ENCODE peak calls at places on chromosomes 1 and 21, in ten cellular contexts. L is GM06990; V is dorsolateral prefrontal cortex; M is heart left ventricle; Q is ovary; O is lower lobe of right lung; H is right atrium auricular region; E is thoracic aorta; X is CD8-positive, alpha-beta T cell; Y is Peyer's patch. W is an unnamed sample.
A peak's percentile ranks its signal among the peaks of the same experiment; 100 is the strongest.

GRCh38 chr1:101139130-101139529 is 97.7 kb upstream of the S1PR1 start:
- DNase-seq in L (no peak), V (no peak), M (no peak), Q (no peak), O (no peak), H (no peak), E (no peak), X (no peak), Y (no peak), W (no peak)

GRCh38 chr1:203702130-203702577 is 62.8 kb upstream of the LAX1 start:
- DNase-seq in L (peak; percentile 19), V (peak; percentile 41), M (no peak), Q (peak; percentile 33), O (no peak), H (no peak), E (no peak), X (peak; percentile 52), Y (peak; percentile 68), W (no peak)

GRCh38 chr1:15526021-15526489 is 593 bp upstream of the DNAJC16 start:
- DNase-seq in L (no peak), V (no peak), M (peak; percentile 50), Q (peak; percentile 45), O (no peak), H (no peak), E (no peak), X (peak; percentile 35), Y (peak; percentile 25), W (no peak)

GRCh38 chr1:224454337-224455055 is 19.9 kb upstream of the WDR26 start:
- DNase-seq in L (no peak), V (no peak), M (no peak), Q (no peak), O (no peak), H (no peak), E (no peak), X (no peak), Y (no peak), W (peak; percentile 47)

GRCh38 chr1:93678491-93678890 is 3.1 kb downstream of the BCAR3 start:
- DNase-seq in L (no peak), V (no peak), M (no peak), Q (no peak), O (no peak), H (no peak), E (no peak), X (no peak), Y (no peak), W (no peak)

GRCh38 chr1:218304281-218305039 is 19.4 kb downstream of the RRP15 start:
- DNase-seq in L (no peak), V (no peak), M (peak; percentile 89), Q (no peak), O (no peak), H (no peak), E (no peak), X (no peak), Y (no peak), W (no peak)

GRCh38 chr1:229640455-229640854 is 14.4 kb downstream of the URB2 start:
- DNase-seq in L (no peak), V (no peak), M (peak; percentile 36), Q (no peak), O (no peak), H (no peak), E (no peak), X (no peak), Y (no peak), W (no peak)

GRCh38 chr21:42997053-42997452 is 22.7 kb downstream of the PKNOX1 start:
- DNase-seq in L (no peak), V (peak; percentile 80), M (peak; percentile 64), Q (peak; percentile 64), O (no peak), H (peak; percentile 85), E (no peak), X (no peak), Y (no peak), W (no peak)

GRCh38 chr1:47785561-47786271 is 211.5 kb downstream of the TRABD2B start:
- DNase-seq in L (no peak), V (no peak), M (peak; percentile 64), Q (no peak), O (no peak), H (no peak), E (no peak), X (no peak), Y (no peak), W (no peak)

GRCh38 chr1:36128126-36128904 is 3.3 kb upstream of the COL8A2 start:
- DNase-seq in L (no peak), V (no peak), M (no peak), Q (no peak), O (no peak), H (no peak), E (no peak), X (no peak), Y (no peak), W (no peak)

GRCh38 chr1:25517476-25518394 is 25.7 kb upstream of the LDLRAP1 start:
- DNase-seq in L (no peak), V (no peak), M (no peak), Q (no peak), O (no peak), H (no peak), E (no peak), X (no peak), Y (no peak), W (no peak)

GRCh38 chr1:25109527-25109926 is 122.8 kb downstream of the SYF2 start:
- DNase-seq in L (no peak), V (no peak), M (no peak), Q (no peak), O (no peak), H (no peak), E (no peak), X (peak; percentile 68), Y (no peak), W (no peak)

GRCh38 chr1:226588484-226588883 is 39.9 kb downstream of the STUM start:
- DNase-seq in L (no peak), V (no peak), M (no peak), Q (peak; percentile 60), O (no peak), H (no peak), E (no peak), X (no peak), Y (no peak), W (no peak)

GRCh38 chr1:165543651-165544452 is at the start of gene LRRC52:
- DNase-seq in L (no peak), V (peak; percentile 38), M (peak; percentile 93), Q (no peak), O (peak; percentile 70), H (peak; percentile 74), E (no peak), X (no peak), Y (no peak), W (peak; percentile 59)

GRCh38 chr1:199545780-199546179 is 481.7 kb upstream of the NR5A2 start:
- DNase-seq in L (peak; percentile 9), V (no peak), M (no peak), Q (no peak), O (no peak), H (no peak), E (no peak), X (no peak), Y (no peak), W (no peak)
- TF ChIP-seq CTCF in L (peak; percentile 42), V (no peak), M (no peak), Q (no peak), O (no peak), H (no peak), E (no peak), X (no peak), Y (peak; percentile 31), W (no peak)

DNA sequence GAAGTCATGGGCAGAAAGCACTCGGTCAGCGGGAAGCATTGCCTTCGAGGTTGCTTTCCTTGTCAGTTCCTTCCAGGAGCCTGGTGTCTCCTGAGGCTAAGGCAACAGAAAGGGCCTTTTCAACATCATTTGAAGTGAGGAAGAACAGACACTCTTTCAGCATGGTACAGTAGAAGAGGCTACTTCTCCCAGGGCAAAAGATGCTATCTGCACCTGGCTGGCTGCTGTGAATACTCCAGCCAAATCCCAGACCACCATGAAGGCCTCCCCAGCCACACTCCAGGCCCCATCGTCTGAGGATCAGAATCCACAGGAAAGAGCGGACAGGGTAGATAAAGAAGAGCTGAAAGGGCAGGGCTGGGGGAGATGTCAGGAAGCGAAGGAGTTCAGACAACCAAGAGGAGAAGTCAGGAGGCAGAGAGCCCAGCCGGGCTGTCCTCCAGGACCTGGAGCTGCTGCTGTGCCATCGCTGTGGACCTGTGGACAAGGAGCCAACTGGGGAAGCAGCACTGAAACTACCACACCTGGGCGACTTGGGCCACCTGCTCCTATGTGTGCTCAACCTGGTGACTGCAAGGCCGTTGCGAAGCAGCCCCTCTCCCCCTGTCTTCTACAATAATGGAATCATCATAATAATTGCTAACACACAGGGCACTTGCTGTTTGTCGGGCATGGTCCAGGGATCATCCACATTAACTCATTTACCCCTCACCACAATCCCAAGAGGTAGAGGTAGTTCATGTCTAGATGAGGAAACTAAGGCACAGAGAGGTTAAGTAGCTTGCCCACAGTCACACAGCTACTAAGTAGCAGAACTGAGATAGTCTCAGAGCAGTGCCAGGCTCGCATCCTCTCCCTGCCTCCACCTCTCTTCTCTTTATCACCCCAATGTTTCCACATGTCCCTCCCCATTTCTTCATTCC is 88.0 kb upstream of the ZBTB40 start:
- DNase-seq in L (no peak), V (no peak), M (no peak), Q (no peak), O (peak; percentile 41), H (no peak), E (no peak), X (no peak), Y (no peak), W (no peak)
- H3K27me3 ChIP-seq in L (peaks cover 5% of the 10 kb centered on the region), V (no peaks in the 10 kb centered on the region), M (peaks cover 1% of the 10 kb centered on the region), Q (no peaks in the 10 kb centered on the region), O (peaks cover 20% of the 10 kb centered on the region), H (no peaks in the 10 kb centered on the region), E (no peaks in the 10 kb centered on the region), X (peaks cover 3% of the 10 kb centered on the region), Y (no peaks in the 10 kb centered on the region), W (no peaks in the 10 kb centered on the region)

DNA sequence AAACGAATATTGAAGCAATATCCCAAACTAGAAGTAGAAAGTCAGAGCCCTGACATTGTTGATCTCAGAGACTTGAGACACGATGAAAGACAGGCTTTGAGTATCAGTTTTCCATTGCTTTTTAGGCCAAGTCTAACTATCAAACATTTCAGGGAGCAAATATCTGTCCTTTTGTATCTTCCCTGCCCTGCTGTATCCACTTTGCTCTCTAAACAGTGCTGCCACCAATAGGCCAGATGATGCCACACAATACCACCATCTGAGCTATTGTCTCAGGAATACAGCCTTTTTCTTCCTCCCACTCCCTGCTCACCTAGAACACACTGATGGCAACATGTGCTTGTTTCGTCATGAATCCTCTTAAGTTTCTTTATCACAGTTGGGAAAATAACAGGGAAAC is 62.6 kb upstream of the SPAG17 start:
- DNase-seq in L (no peak), V (no peak), M (no peak), Q (no peak), O (no peak), H (no peak), E (no peak), X (no peak), Y (no peak), W (no peak)
- TF ChIP-seq CTCF in L (peak; percentile 59), V (no peak), M (no peak), Q (no peak), O (no peak), H (no peak), E (no peak), X (no peak), Y (peak; percentile 6), W (no peak)

DNA sequence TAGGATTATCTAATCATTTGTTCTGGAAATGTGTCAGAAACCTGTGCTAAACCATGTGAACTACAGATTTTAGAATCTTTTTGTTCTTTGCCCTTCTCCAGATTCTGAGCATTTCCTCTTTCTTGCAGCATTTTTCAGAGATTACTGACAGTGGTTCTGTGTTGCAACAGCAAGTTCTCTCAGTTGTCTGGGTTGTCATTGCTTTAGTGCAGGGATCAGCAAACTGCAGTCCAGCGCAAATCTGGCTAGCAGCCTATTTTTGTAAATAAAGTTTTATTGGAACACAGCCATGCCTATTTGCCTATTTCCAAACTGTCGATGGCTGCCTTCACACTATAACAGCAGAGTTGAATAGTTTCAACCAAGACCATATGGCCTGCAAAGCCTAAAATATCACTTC is 66.3 kb upstream of the LRRC8D start:
- DNase-seq in L (no peak), V (no peak), M (no peak), Q (no peak), O (no peak), H (no peak), E (no peak), X (no peak), Y (no peak), W (no peak)
- H3K27me3 ChIP-seq in L (no peaks in the 10 kb centered on the region), V (no peaks in the 10 kb centered on the region), M (no peaks in the 10 kb centered on the region), Q (no peaks in the 10 kb centered on the region), O (no peaks in the 10 kb centered on the region), H (no peaks in the 10 kb centered on the region), E (no peaks in the 10 kb centered on the region), X (no peaks in the 10 kb centered on the region), Y (no peaks in the 10 kb centered on the region), W (no peaks in the 10 kb centered on the region)